ENCODE peak calls at places on chromosomes 1 and 21, in seven cellular contexts. Y is K562, O is H1, R is IMR-90, X is GM12878, B is SK-N-SH, F is HCT116. E is an unnamed sample.

GRCh38 chr1:46735708-46736324 is 16.9 kb upstream of the EFCAB14 start:
- DNase-seq in X (no peak), B (no peak), Y (peak), F (peak), O (peak), R (peak), E (peak)

GRCh38 chr1:29415156-29415830 is 179.0 kb downstream of the PTPRU start:
- DNase-seq in O (peak), B (peak), R (no peak), F (peak), Y (peak), X (no peak), E (peak)

GRCh38 chr1:234683127-234683855 is 73.3 kb upstream of the IRF2BP2 start:
- DNase-seq in B (no peak), X (no peak), Y (no peak), F (no peak), R (no peak), O (no peak), E (no peak)

GRCh38 chr1:60978421-60979357 is 103.7 kb upstream of the NFIA start:
- DNase-seq in O (peak), Y (peak), B (peak), R (peak), X (peak), F (no peak), E (peak)

GRCh38 chr1:33986389-33987095 is 122.7 kb downstream of the HMGB4 start:
- DNase-seq in B (no peak), Y (no peak), R (peak), X (no peak), F (no peak), O (no peak), E (no peak)

GRCh38 chr1:201949491-201949890 is 3.1 kb upstream of the LMOD1 start:
- DNase-seq in Y (no peak), F (no peak), X (no peak), R (no peak), O (no peak), B (no peak), E (no peak)

GRCh38 chr21:41045534-41046268 is 122.3 kb upstream of the BACE2 start:
- DNase-seq in B (peak), Y (peak), O (peak), R (no peak), X (no peak), F (no peak), E (peak)

GRCh38 chr21:33751120-33751519 is 108.8 kb downstream of the ITSN1 start:
- DNase-seq in O (no peak), F (no peak), R (peak), B (no peak), Y (no peak), X (no peak), E (no peak)

GRCh38 chr1:243746736-243747135 is 103.3 kb downstream of the AKT3 start:
- DNase-seq in X (no peak), B (no peak), F (no peak), O (no peak), Y (no peak), R (no peak), E (no peak)

DNA sequence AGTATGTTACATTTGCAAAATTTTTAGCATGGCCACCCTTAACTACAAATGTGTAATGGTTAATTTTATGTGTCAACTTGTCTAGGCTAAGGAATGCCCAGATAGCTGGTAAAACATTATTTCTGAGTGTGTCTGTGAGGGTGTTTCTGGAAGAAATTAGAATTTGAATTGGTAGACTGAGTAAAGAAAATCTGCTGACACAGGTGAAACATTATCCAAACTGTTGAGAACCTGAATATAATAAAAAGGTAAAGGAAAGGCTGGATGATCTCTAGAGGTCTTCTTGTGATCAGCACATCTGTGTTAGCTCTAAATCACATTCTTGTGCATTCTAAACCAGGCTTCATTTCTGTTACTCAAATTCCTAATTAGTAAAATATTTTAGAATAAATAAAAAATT is 100.8 kb downstream of the UCHL5 start:
- DNase-seq in Y (no peak), R (no peak), O (no peak), B (no peak), F (no peak), X (no peak), E (no peak)
- TF ChIP-seq RAD21 in Y (no peak), R (no peak), O (no peak), B (no peak), F (no peak), X (no peak), E (no peak)

GRCh38 chr1:85368073-85368778 is 91.8 kb upstream of the BCL10 start:
- DNase-seq in X (no peak), R (no peak), F (no peak), O (no peak), B (no peak), Y (no peak), E (no peak)

GRCh38 chr1:85363102-85363501 is 86.7 kb upstream of the BCL10 start:
- DNase-seq in F (no peak), R (no peak), B (no peak), Y (no peak), O (no peak), X (no peak), E (no peak)

GRCh38 chr1:85363526-85363925 is 87.1 kb upstream of the BCL10 start:
- DNase-seq in X (no peak), B (no peak), F (no peak), R (no peak), O (no peak), Y (no peak), E (no peak)

GRCh38 chr1:85365851-85366250 is 89.4 kb upstream of the BCL10 start:
- DNase-seq in X (no peak), R (no peak), O (no peak), F (no peak), B (no peak), Y (no peak), E (no peak)

GRCh38 chr1:85366391-85366790 is 90.0 kb upstream of the BCL10 start:
- DNase-seq in X (no peak), B (no peak), Y (no peak), F (no peak), R (peak), O (no peak), E (no peak)
- H3K9ac ChIP-seq in X (no peak), B (peak), Y (no peak), F (no peak), R (no peak), O (no peak), E (no peak)

GRCh38 chr1:244970236-244970652 is 105.9 kb upstream of the HNRNPU start:
- DNase-seq in O (peak), F (peak), Y (peak), R (peak), X (no peak), B (peak), E (peak)
- TF ChIP-seq RAD21 in O (no peak), F (no peak), Y (no peak), R (no peak), X (no peak), B (no peak), E (no peak)

DNA sequence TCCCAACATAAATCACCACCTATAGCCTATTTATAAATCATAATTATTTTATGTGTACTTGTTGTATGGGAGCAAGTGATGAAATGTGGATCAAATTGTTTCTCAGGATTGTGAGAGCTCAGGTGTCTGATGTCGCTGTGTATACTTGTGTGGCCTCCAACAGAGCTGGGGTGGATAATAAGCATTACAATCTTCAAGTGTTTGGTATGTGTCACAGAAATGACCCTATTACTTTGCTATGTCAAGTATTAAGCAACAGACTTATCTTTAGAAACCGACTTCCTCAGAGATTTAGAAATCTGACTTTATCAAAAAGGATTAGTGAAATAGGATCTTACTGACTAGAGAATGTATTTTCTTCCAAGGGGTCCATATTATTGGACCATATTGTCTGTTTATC is 280.9 kb downstream of the TPR start:
- DNase-seq in F (no peak), Y (no peak), X (no peak), R (peak), B (no peak), O (no peak), E (no peak)
- H3K9ac ChIP-seq in F (no peak), Y (no peak), X (no peak), R (no peak), B (no peak), O (no peak), E (no peak)

DNA sequence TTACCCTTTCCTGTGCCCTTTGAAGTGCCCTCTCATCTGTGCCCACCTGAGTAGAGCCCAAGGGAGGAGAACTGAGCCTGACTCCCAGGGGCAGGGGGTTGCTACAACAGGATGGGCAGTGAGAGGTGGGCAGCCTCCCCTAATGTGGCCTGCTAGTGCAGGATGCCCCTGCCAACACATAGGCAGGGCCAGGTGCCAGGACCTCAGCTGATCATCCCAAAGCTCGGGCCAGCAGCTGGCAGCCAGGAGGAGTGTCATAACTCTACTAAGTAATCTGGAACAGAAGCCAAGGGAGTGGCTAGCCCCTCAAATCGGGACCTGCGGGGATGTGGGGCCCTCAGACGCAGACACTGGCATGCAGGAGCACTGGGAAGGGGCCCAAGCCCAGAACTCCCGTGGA is 208.8 kb upstream of the RAB4A start:
- DNase-seq in F (no peak), Y (no peak), O (no peak), B (no peak), X (no peak), R (no peak), E (no peak)
- TF ChIP-seq RAD21 in F (no peak), Y (no peak), O (no peak), B (no peak), X (no peak), R (no peak), E (no peak)